ENCODE peak calls at places on chromosomes 12 and 14, in six cellular contexts. U, C, I, L, D and J are unnamed samples.

GRCh38 chr14:21081521-21082184 is 11.5 kb downstream of the ARHGEF40 start:
- DNase-seq in U (no peak), C (no peak), I (no peak), L (no peak), D (no peak), J (no peak)

GRCh38 chr12:102612008-102612407 is 131.6 kb upstream of the IGF1 start:
- DNase-seq in U (no peak), C (no peak), I (no peak), L (no peak), D (no peak), J (no peak)

GRCh38 chr12:76864791-76865400 is 13.9 kb downstream of the CSRP2 start:
- DNase-seq in U (no peak), C (no peak), I (no peak), L (no peak), D (no peak), J (no peak)

GRCh38 chr12:67630373-67631088 is 18.0 kb upstream of the DYRK2 start:
- DNase-seq in U (no peak), C (no peak), I (peak; percentile 93), L (no peak), D (peak; percentile 86), J (no peak)

GRCh38 chr12:45726594-45727300 is 2.8 kb upstream of the ARID2 start:
- DNase-seq in U (peak; percentile 31), C (peak; percentile 62), I (no peak), L (peak; percentile 39), D (peak; percentile 94), J (peak; percentile 28)

GRCh38 chr12:56804684-56805083 is 41.6 kb downstream of the HSD17B6 start:
- DNase-seq in U (no peak), C (no peak), I (no peak), L (no peak), D (no peak), J (no peak)

GRCh38 chr12:119692410-119692809 is 24.5 kb downstream of the PRKAB1 start:
- DNase-seq in U (peak; percentile 38), C (no peak), I (no peak), L (no peak), D (no peak), J (no peak)

GRCh38 chr12:93913845-93914244 is 234.5 kb upstream of the PLXNC1 start:
- DNase-seq in U (peak; percentile 77), C (no peak), I (no peak), L (peak; percentile 25), D (no peak), J (peak; percentile 15)

GRCh38 chr14:41051801-41052200 is 554.9 kb upstream of the LRFN5 start:
- DNase-seq in U (no peak), C (no peak), I (no peak), L (no peak), D (no peak), J (no peak)

GRCh38 chr14:30260772-30261607 is 298.0 kb upstream of the G2E3 start:
- DNase-seq in U (no peak), C (no peak), I (no peak), L (no peak), D (no peak), J (no peak)

GRCh38 chr14:25108959-25109358 is 59.0 kb upstream of the STXBP6 start:
- DNase-seq in U (peak; percentile 14), C (no peak), I (no peak), L (peak; percentile 37), D (no peak), J (no peak)

GRCh38 chr12:130428116-130428515 is 90.4 kb downstream of the PIWIL1 start:
- DNase-seq in U (no peak), C (no peak), I (no peak), L (no peak), D (peak; percentile 78), J (no peak)

GRCh38 chr12:56046027-56046780 is 4.5 kb downstream of the RPS26 start:
- DNase-seq in U (no peak), C (no peak), I (no peak), L (peak; percentile 1), D (no peak), J (no peak)

GRCh38 chr12:48788852-48789775 is at the start of gene ADCY6:
- DNase-seq in U (peak; percentile 60), C (no peak), I (no peak), L (peak; percentile 47), D (peak; percentile 95), J (peak; percentile 42)

GRCh38 chr14:30550335-30550734 is 8.6 kb upstream of the G2E3 start:
- DNase-seq in U (peak; percentile 21), C (no peak), I (no peak), L (peak; percentile 65), D (no peak), J (peak; percentile 74)

GRCh38 chr12:68962855-68963455 is 30.0 kb upstream of the CPM start:
- DNase-seq in U (peak; percentile 59), C (no peak), I (no peak), L (no peak), D (no peak), J (peak; percentile 58)

GRCh38 chr12:93062100-93062419 is 133.0 kb upstream of the EEA1 start:
- DNase-seq in U (no peak), C (no peak), I (no peak), L (no peak), D (no peak), J (no peak)

GRCh38 chr12:127165567-127166392 is 1101.2 kb upstream of the TMEM132C start:
- DNase-seq in U (peak; percentile 85), C (peak; percentile 74), I (peak; percentile 84), L (peak; percentile 78), D (peak; percentile 92), J (no peak)

GRCh38 chr14:86739761-86740160 is 1209.8 kb downstream of the FLRT2 start:
- DNase-seq in U (no peak), C (no peak), I (no peak), L (peak; percentile 78), D (no peak), J (peak; percentile 36)

GRCh38 chr12:8709124-8709830 is 11.5 kb downstream of the RIMKLB start:
- DNase-seq in U (peak; percentile 18), C (no peak), I (no peak), L (no peak), D (no peak), J (peak; percentile 39)

GRCh38 chr12:113257564-113257963 is 36.3 kb downstream of the TPCN1 start:
- DNase-seq in U (no peak), C (no peak), I (no peak), L (no peak), D (no peak), J (no peak)

GRCh38 chr12:113261847-113262470 is 40.7 kb downstream of the TPCN1 start:
- DNase-seq in U (no peak), C (no peak), I (no peak), L (no peak), D (no peak), J (no peak)

GRCh38 chr12:113259499-113259953 is 38.3 kb downstream of the TPCN1 start:
- DNase-seq in U (peak; percentile 77), C (no peak), I (no peak), L (no peak), D (peak; percentile 97), J (no peak)

GRCh38 chr12:113260636-113261300 is 39.5 kb downstream of the TPCN1 start:
- DNase-seq in U (no peak), C (no peak), I (no peak), L (no peak), D (no peak), J (no peak)

DNA sequence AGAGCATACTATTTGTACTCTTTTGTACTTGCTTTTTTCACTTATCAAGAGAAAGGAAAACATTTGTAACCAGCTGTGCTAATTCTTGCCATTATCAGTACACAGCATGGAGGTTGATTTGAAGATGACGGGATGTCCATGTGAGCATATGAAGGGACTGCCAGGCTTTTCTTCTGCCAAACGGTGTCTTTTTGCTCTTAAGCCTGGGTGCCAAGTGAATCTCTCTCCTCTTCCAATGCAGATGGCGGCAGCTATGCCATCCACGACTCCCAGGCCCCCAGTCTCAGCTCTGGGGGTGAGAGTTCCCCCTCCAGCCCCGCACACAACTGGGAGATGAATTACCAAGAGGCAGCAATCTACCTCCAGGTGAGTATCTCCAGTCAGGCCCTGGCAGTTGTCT is 38.9 kb downstream of the TPCN1 start:
- DNase-seq in U (no peak), C (no peak), I (no peak), L (no peak), D (no peak), J (no peak)
- H3K4me3 ChIP-seq in U (no peak overlapping the region), C (no peak overlapping the region), I (no peak overlapping the region), L (no peak overlapping the region), D (no peak overlapping the region), J (no peak overlapping the region)

GRCh38 chr14:104135121-104135903 is 3.1 kb upstream of the KIF26A start:
- DNase-seq in U (peak; percentile 14), C (peak; percentile 75), I (no peak), L (no peak), D (peak; percentile 85), J (peak; percentile 6)

GRCh38 chr14:104137297-104138097 is 890 bp upstream of the KIF26A start:
- DNase-seq in U (peak; percentile 32), C (peak; percentile 74), I (peak; percentile 33), L (no peak), D (peak; percentile 91), J (no peak)

GRCh38 chr14:104135904-104136471 is 2.4 kb upstream of the KIF26A start:
- DNase-seq in U (no peak), C (no peak), I (no peak), L (no peak), D (no peak), J (no peak)

GRCh38 chr14:104138098-104138890 is at the start of gene KIF26A:
- DNase-seq in U (no peak), C (peak; percentile 73), I (no peak), L (no peak), D (peak; percentile 82), J (no peak)

GRCh38 chr14:104136472-104137296 is 1.7 kb upstream of the KIF26A start:
- DNase-seq in U (no peak), C (peak; percentile 67), I (no peak), L (no peak), D (peak; percentile 84), J (no peak)
- H3K4me3 ChIP-seq in U (no peak overlapping the region), C (peak overlapping the region; percentile 3), I (no peak overlapping the region), L (no peak overlapping the region), D (no peak overlapping the region), J (peak overlapping the region; percentile 14)

DNA sequence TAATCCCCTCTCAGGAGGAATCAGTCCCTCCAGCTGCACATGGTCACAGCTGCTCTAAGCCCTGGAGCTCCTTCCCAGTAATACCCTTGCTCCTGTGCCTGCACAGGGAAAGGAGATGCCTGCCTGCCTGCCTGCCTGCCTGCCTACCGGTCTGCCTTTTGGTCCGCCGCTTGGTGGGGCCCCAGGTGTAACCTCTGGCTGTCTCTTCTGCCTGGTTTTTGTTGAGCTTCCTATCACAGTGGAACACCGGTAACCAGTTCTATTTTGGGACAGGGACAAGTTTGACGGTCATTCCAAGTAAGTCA is 99.8 kb downstream of the DAD1 start:
- DNase-seq in U (no peak), C (no peak), I (no peak), L (no peak), D (no peak), J (no peak)
- H3K4me3 ChIP-seq in U (no peak overlapping the region), C (no peak overlapping the region), I (no peak overlapping the region), L (no peak overlapping the region), D (no peak overlapping the region), J (no peak overlapping the region)

GRCh38 chr12:6772729-6773661 is 675 bp downstream of the LAG3 start:
- DNase-seq in U (no peak), C (no peak), I (no peak), L (no peak), D (no peak), J (no peak)

GRCh38 chr12:6771091-6771495 is 1.2 kb upstream of the LAG3 start:
- DNase-seq in U (peak; percentile 44), C (no peak), I (no peak), L (no peak), D (no peak), J (no peak)

GRCh38 chr12:6771509-6772330 is 600 bp upstream of the LAG3 start:
- DNase-seq in U (peak; percentile 49), C (no peak), I (no peak), L (no peak), D (no peak), J (no peak)

GRCh38 chr12:6773662-6774351 is 1.5 kb downstream of the LAG3 start:
- DNase-seq in U (no peak), C (no peak), I (no peak), L (no peak), D (no peak), J (no peak)

GRCh38 chr12:6772331-6772695 is at the start of gene LAG3:
- DNase-seq in U (no peak), C (no peak), I (no peak), L (no peak), D (no peak), J (no peak)
- H3K4me3 ChIP-seq in U (no peak within 1 kb of the TSS), C (no peak within 1 kb of the TSS), I (peak within 1 kb of the TSS; percentile 40), L (no peak within 1 kb of the TSS), D (no peak within 1 kb of the TSS), J (no peak within 1 kb of the TSS)